ENCODE peak calls at places on chromosomes 2 and 18, in nine cellular contexts. X, G, A, Q, S, K, J, U and C are unnamed samples.

GRCh38 chr2:51693640-51694039 is 661.7 kb upstream of the NRXN1 start:
- DNase-seq in X (no peak), G (no peak), A (no peak), Q (no peak), S (no peak), K (no peak), J (no peak), U (no peak), C (no peak)

GRCh38 chr2:24919100-24919976 is 699 bp downstream of the ADCY3 start:
- DNase-seq in X (peak; percentile 29), G (no peak), A (no peak), Q (no peak), S (peak; percentile 45), K (no peak), J (peak; percentile 71), U (peak; percentile 5), C (peak; percentile 62)

GRCh38 chr2:50125230-50125629 is 906.7 kb downstream of the NRXN1 start:
- DNase-seq in X (no peak), G (no peak), A (no peak), Q (no peak), S (no peak), K (no peak), J (no peak), U (no peak), C (no peak)

GRCh38 chr2:6656633-6657032 is 209.1 kb downstream of the CMPK2 start:
- DNase-seq in X (no peak), G (no peak), A (no peak), Q (no peak), S (no peak), K (no peak), J (no peak), U (no peak), C (no peak)

GRCh38 chr18:12476955-12477354 is 69.2 kb downstream of the PRELID3A start:
- DNase-seq in X (no peak), G (no peak), A (no peak), Q (no peak), S (no peak), K (no peak), J (no peak), U (peak; percentile 18), C (no peak)

GRCh38 chr2:196610796-196611195 is 28.7 kb upstream of the CCDC150 start:
- DNase-seq in X (no peak), G (no peak), A (no peak), Q (no peak), S (no peak), K (no peak), J (no peak), U (no peak), C (no peak)

GRCh38 chr18:4069183-4069582 is 385.9 kb downstream of the DLGAP1 start:
- DNase-seq in X (no peak), G (no peak), A (no peak), Q (no peak), S (no peak), K (no peak), J (no peak), U (no peak), C (no peak)

GRCh38 chr2:121329786-121330185 is 44.8 kb upstream of the TFCP2L1 start:
- DNase-seq in X (no peak), G (no peak), A (no peak), Q (no peak), S (no peak), K (no peak), J (peak; percentile 28), U (no peak), C (no peak)

GRCh38 chr18:73614812-73615211 is 532.8 kb downstream of the FBXO15 start:
- DNase-seq in X (peak; percentile 14), G (no peak), A (no peak), Q (peak; percentile 21), S (no peak), K (no peak), J (no peak), U (no peak), C (no peak)

GRCh38 chr2:69196327-69197117 is 183.5 kb downstream of the ANTXR1 start:
- DNase-seq in X (no peak), G (no peak), A (no peak), Q (peak; percentile 90), S (no peak), K (no peak), J (no peak), U (no peak), C (no peak)

GRCh38 chr2:160387558-160388262 is 105.9 kb downstream of the RBMS1 start:
- DNase-seq in X (no peak), G (no peak), A (no peak), Q (peak; percentile 96), S (no peak), K (no peak), J (no peak), U (peak; percentile 38), C (no peak)

GRCh38 chr2:170885130-170885791 is 43.8 kb upstream of the GORASP2 start:
- DNase-seq in X (no peak), G (no peak), A (no peak), Q (no peak), S (no peak), K (no peak), J (no peak), U (no peak), C (no peak)

GRCh38 chr2:96436416-96436815 is 68.7 kb downstream of the NEURL3 start:
- DNase-seq in X (no peak), G (no peak), A (no peak), Q (no peak), S (no peak), K (no peak), J (no peak), U (no peak), C (no peak)

DNA sequence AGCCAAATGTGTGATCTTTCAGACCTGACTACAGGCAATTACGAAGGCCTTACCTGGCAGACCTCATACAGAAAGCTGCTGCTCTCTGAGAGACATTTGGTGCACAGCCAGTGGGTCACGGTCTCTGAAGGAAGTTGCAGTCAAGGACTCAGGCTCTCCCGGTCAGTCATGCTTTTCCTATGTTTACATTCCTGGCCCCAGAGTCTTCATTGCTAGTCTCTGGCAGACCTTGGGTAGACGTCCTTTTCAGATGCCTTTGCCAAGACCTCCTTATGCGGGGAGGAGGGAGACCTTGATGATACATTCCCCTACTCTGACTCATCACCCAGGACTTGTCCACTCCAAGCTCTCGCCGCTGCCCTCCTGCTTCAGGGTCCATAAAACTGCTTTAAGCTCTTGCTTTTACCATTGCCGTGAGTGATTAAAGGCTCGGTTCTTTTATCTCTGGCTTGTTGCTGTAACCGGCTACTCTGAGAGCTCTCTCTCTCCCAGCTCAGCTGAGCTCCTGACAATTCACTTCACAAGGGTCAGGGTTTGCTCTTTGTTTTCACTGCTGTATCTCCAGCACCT is 62.0 kb upstream of the SLC35F5 start:
- DNase-seq in X (peak; percentile 76), G (peak; percentile 63), A (no peak), Q (peak; percentile 95), S (peak; percentile 31), K (no peak), J (peak; percentile 84), U (peak; percentile 69), C (no peak)
- H3K4me3 ChIP-seq in X (peak overlapping the region; percentile 42), G (no peak overlapping the region), A (no peak overlapping the region), Q (no peak overlapping the region), S (no peak overlapping the region), K (no peak overlapping the region), J (peak overlapping the region; percentile 50), U (no peak overlapping the region), C (no peak overlapping the region)

GRCh38 chr2:76316691-76317090 is 606.0 kb upstream of the GCFC2 start:
- DNase-seq in X (no peak), G (no peak), A (no peak), Q (no peak), S (peak; percentile 18), K (no peak), J (no peak), U (no peak), C (no peak)
- H3K4me3 ChIP-seq in X (no peak overlapping the region), G (no peak overlapping the region), A (no peak overlapping the region), Q (no peak overlapping the region), S (no peak overlapping the region), K (no peak overlapping the region), J (no peak overlapping the region), U (no peak overlapping the region), C (no peak overlapping the region)

GRCh38 chr2:15561574-15562344 is 625 bp upstream of the NBAS start:
- DNase-seq in X (no peak), G (no peak), A (no peak), Q (peak; percentile 60), S (peak; percentile 74), K (no peak), J (no peak), U (peak; percentile 51), C (no peak)

GRCh38 chr2:15560404-15560987 is 638 bp downstream of the NBAS start:
- DNase-seq in X (peak; percentile 20), G (no peak), A (no peak), Q (peak; percentile 50), S (peak; percentile 16), K (peak; percentile 56), J (peak; percentile 70), U (peak; percentile 56), C (no peak)

GRCh38 chr2:15563227-15564100 is 2.3 kb upstream of the NBAS start:
- DNase-seq in X (no peak), G (no peak), A (no peak), Q (no peak), S (no peak), K (no peak), J (no peak), U (no peak), C (no peak)

GRCh38 chr2:15560988-15561573 is at the start of gene NBAS:
- DNase-seq in X (peak; percentile 60), G (peak; percentile 88), A (peak; percentile 52), Q (peak; percentile 92), S (peak; percentile 91), K (peak; percentile 87), J (peak; percentile 97), U (peak; percentile 88), C (peak; percentile 64)

DNA sequence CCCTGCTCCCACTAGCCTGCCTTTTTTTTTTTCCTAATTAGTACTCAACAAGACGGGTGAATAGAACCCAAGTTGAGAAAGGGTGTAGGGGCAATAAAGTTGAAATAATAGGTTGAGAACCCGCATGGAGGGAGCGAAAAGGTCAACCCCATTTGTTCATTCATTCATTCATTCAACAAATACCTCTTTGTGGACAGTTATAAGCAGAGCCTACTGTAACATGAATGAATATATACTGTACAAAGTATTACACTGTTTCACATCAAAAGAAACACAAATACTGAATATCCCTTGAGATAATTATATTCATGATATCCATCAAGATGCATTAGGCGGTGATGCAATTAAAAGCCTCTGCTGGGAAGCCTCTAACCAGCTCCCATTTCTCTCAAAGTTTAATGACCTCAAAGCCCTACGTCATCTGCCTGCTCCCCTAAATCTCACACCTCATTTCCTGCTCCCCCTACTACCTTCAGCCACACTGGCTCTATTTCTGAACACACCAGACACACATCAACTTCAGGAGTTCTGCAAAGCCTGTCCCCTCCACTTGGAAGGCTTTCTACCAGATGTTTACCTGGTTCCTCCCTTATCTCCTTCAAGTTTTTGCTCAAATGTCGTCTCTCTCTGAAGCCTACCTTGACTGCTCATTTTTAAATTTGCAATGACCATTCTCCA is 1.4 kb upstream of the NBAS start:
- DNase-seq in X (no peak), G (no peak), A (no peak), Q (no peak), S (no peak), K (no peak), J (no peak), U (no peak), C (no peak)
- H3K4me3 ChIP-seq in X (no peak overlapping the region), G (no peak overlapping the region), A (no peak overlapping the region), Q (no peak overlapping the region), S (no peak overlapping the region), K (no peak overlapping the region), J (peak overlapping the region; percentile 93), U (peak overlapping the region; percentile 75), C (peak overlapping the region; percentile 97)

DNA sequence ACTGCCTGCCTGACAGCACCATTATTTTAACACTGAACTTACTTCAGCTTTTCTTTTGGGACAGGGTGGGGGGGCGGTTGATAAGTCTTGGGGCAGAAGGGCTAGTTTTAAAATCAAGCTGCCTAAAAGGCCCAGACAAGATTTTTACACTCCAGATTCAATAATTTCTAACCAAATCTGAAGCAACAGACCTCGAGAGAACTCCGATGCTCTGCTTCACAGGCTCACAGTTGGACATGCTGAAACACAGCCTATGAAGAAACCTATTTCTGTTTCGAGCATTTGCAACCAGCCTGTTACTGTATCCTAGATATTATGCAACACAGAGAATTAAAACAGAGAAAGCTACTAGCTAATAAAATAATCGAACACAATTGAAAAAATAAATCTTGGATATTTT is 1.3 kb upstream of the MYT1L start:
- DNase-seq in X (no peak), G (no peak), A (no peak), Q (no peak), S (no peak), K (no peak), J (no peak), U (no peak), C (no peak)
- H3K4me3 ChIP-seq in X (no peak overlapping the region), G (no peak overlapping the region), A (no peak overlapping the region), Q (no peak overlapping the region), S (no peak overlapping the region), K (no peak overlapping the region), J (no peak overlapping the region), U (no peak overlapping the region), C (no peak overlapping the region)